ENCODE peak calls at places on chromosomes 16 and 17, in eight cellular contexts. X, Y, C, L, W, H, K and A are unnamed samples.

GRCh38 chr16:23595951-23596720 is at the start of gene NDUFAB1:
- DNase-seq in X (peak), Y (peak), C (peak), L (peak), W (peak), H (peak), K (peak), A (peak)

GRCh38 chr17:19743101-19744100 is 4.7 kb downstream of the ALDH3A1 start:
- DNase-seq in X (no peak), Y (no peak), C (no peak), L (no peak), W (no peak), H (no peak), K (peak), A (no peak)

GRCh38 chr17:42270596-42270995 is 5.6 kb downstream of the STAT5B start:
- DNase-seq in X (no peak), Y (no peak), C (no peak), L (no peak), W (no peak), H (no peak), K (peak), A (no peak)

GRCh38 chr17:82097187-82097918 is 683 bp downstream of the FASN start:
- DNase-seq in X (peak), Y (peak), C (peak), L (peak), W (no peak), H (peak), K (peak), A (peak)

GRCh38 chr17:13638855-13639458 is 37.2 kb upstream of the HS3ST3A1 start:
- DNase-seq in X (no peak), Y (peak), C (peak), L (peak), W (no peak), H (peak), K (no peak), A (no peak)

GRCh38 chr16:24771132-24771778 is 41.8 kb downstream of the TNRC6A start:
- DNase-seq in X (no peak), Y (peak), C (peak), L (no peak), W (no peak), H (no peak), K (no peak), A (no peak)

GRCh38 chr17:82315703-82316358 is 1.6 kb downstream of the CD7 start:
- DNase-seq in X (peak), Y (no peak), C (no peak), L (peak), W (no peak), H (no peak), K (peak), A (no peak)

GRCh38 chr16:4801051-4801961 is 1.1 kb downstream of the ROGDI start:
- DNase-seq in X (peak), Y (no peak), C (no peak), L (no peak), W (no peak), H (no peak), K (peak), A (peak)

GRCh38 chr16:83967838-83968482 is at the start of gene NECAB2:
- DNase-seq in X (peak), Y (peak), C (no peak), L (peak), W (no peak), H (no peak), K (peak), A (peak)

GRCh38 chr17:83155128-83156081 is 76.0 kb downstream of the METRNL start:
- DNase-seq in X (no peak), Y (peak), C (peak), L (no peak), W (no peak), H (no peak), K (no peak), A (peak)

GRCh38 chr17:41772218-41772585 is 14.3 kb downstream of the JUP start:
- DNase-seq in X (no peak), Y (no peak), C (no peak), L (no peak), W (no peak), H (peak), K (no peak), A (no peak)

GRCh38 chr16:9868606-9869149 is 313.6 kb downstream of the GRIN2A start:
- DNase-seq in X (no peak), Y (no peak), C (no peak), L (no peak), W (no peak), H (no peak), K (no peak), A (no peak)